ENCODE peak calls at places on chromosomes 2 and 18, in ten cellular contexts. C is stimulated activated naive CD8-positive, alpha-beta T cell treated with anti-CD3 and anti-CD28 coated beads, Interleukin-15, amount 100 ng/mL, for 72 hours; F is Ammon's horn; P is glomerular endothelial cell; E is activated CD8-positive, alpha-beta memory T cell treated with anti-CD3 and anti-CD28 coated beads for 24 hours; T is K562; L is retinal pigment epithelial cell; J is germinal center; G is stimulated activated CD4-positive, alpha-beta T cell treated with anti-CD3 and anti-CD28 coated beads, Interleukin-2, amount 100 ng/mL, for 24 hours; Q is LoVo. I is an unnamed sample.
A peak's percentile ranks its signal among the peaks of the same experiment; 100 is the strongest.

GRCh38 chr2:11419781-11420180 is 46.2 kb downstream of the E2F6 start:
- DNase-seq in C (no peak), F (peak; percentile 63), P (no peak), E (no peak), T (no peak), L (no peak), J (no peak), G (no peak), Q (no peak), I (no peak)

GRCh38 chr2:10487144-10488104 is 39.3 kb upstream of the ODC1 start:
- DNase-seq in C (no peak), F (no peak), P (no peak), E (peak; percentile 52), T (no peak), L (no peak), J (no peak), G (no peak), Q (no peak), I (no peak)

GRCh38 chr2:1727101-1727771 is 17.1 kb downstream of the PXDN start:
- DNase-seq in C (no peak), F (no peak), P (no peak), E (peak; percentile 21), T (no peak), L (no peak), J (no peak), G (no peak), Q (no peak), I (no peak)

GRCh38 chr2:41445865-41446264 is 602.0 kb upstream of the PKDCC start:
- DNase-seq in C (no peak), F (no peak), P (no peak), E (no peak), T (no peak), L (no peak), J (no peak), G (no peak), Q (no peak), I (no peak)

GRCh38 chr2:39068290-39068689 is 52.6 kb downstream of the SOS1 start:
- DNase-seq in C (no peak), F (no peak), P (no peak), E (no peak), T (no peak), L (no peak), J (no peak), G (no peak), Q (no peak), I (no peak)

GRCh38 chr2:235107640-235107951 is 155.8 kb downstream of the SH3BP4 start:
- DNase-seq in C (no peak), F (no peak), P (no peak), E (no peak), T (no peak), L (no peak), J (no peak), G (no peak), Q (no peak), I (no peak)

GRCh38 chr18:6221602-6222014 is 193.1 kb downstream of the L3MBTL4 start:
- DNase-seq in C (no peak), F (no peak), P (no peak), E (no peak), T (no peak), L (no peak), J (no peak), G (no peak), Q (no peak), I (no peak)

GRCh38 chr2:147177449-147177848 is 667.4 kb upstream of the ACVR2A start:
- DNase-seq in C (no peak), F (no peak), P (no peak), E (no peak), T (no peak), L (no peak), J (no peak), G (no peak), Q (no peak), I (no peak)

GRCh38 chr2:96859681-96860064 is 1.9 kb upstream of the ANKRD39 start:
- DNase-seq in C (no peak), F (no peak), P (no peak), E (no peak), T (no peak), L (no peak), J (no peak), G (no peak), Q (no peak), I (no peak)

GRCh38 chr2:237818066-237818473 is 19.5 kb downstream of the RBM44 start:
- DNase-seq in C (no peak), F (no peak), P (no peak), E (no peak), T (no peak), L (peak; percentile 7), J (no peak), G (no peak), Q (no peak), I (no peak)

GRCh38 chr2:30113617-30114293 is 33.1 kb upstream of the YPEL5 start:
- DNase-seq in C (no peak), F (no peak), P (no peak), E (no peak), T (no peak), L (peak; percentile 58), J (no peak), G (no peak), Q (peak; percentile 52), I (peak; percentile 43)

GRCh38 chr18:7921938-7922587 is 354.9 kb downstream of the PTPRM start:
- DNase-seq in C (no peak), F (no peak), P (peak; percentile 80), E (no peak), T (no peak), L (no peak), J (no peak), G (no peak), Q (no peak), I (peak; percentile 26)

GRCh38 chr2:46717733-46718121 is 197.9 kb downstream of the MCFD2 start:
- DNase-seq in C (no peak), F (no peak), P (no peak), E (no peak), T (no peak), L (no peak), J (no peak), G (no peak), Q (no peak), I (no peak)

GRCh38 chr2:108287169-108287568 is 1.5 kb upstream of the SULT1C2 start:
- DNase-seq in C (no peak), F (no peak), P (no peak), E (no peak), T (no peak), L (no peak), J (no peak), G (no peak), Q (no peak), I (no peak)

I was measured in A549.